ENCODE peak calls at places on chromosomes 12 and 14, in four cellular contexts. C is Panc1, U is AG04449, P is hepatocyte. B is an unnamed sample.
A peak's percentile ranks its signal among the peaks of the same experiment; 100 is the strongest.

GRCh38 chr14:50156111-50156510 is 39.7 kb upstream of the VCPKMT start:
- DNase-seq in C (no peak), U (no peak), P (no peak), B (no peak)

GRCh38 chr12:74722709-74723108 is 185.1 kb downstream of the ATXN7L3B start:
- DNase-seq in C (no peak), U (no peak), P (no peak), B (no peak)

GRCh38 chr12:132423251-132424117 is 66.5 kb upstream of the FBRSL1 start:
- DNase-seq in C (no peak), U (no peak), P (no peak), B (no peak)

GRCh38 chr12:67239061-67239460 is 30.1 kb upstream of the CAND1 start:
- DNase-seq in C (no peak), U (no peak), P (no peak), B (peak; percentile 6)

GRCh38 chr12:6262635-6263034 is 47.8 kb upstream of the PLEKHG6 start:
- DNase-seq in C (no peak), U (no peak), P (no peak), B (no peak)

GRCh38 chr12:88896958-88897357 is 316.7 kb upstream of the KITLG start:
- DNase-seq in C (no peak), U (no peak), P (no peak), B (peak; percentile 67)

GRCh38 chr12:101925352-101925751 is 48.0 kb downstream of the DRAM1 start:
- DNase-seq in C (no peak), U (peak; percentile 99), P (peak; percentile 60), B (peak; percentile 99)

GRCh38 chr14:106844608-106845285 is 1318.4 kb downstream of the TMEM121 start:
- DNase-seq in C (no peak), U (no peak), P (no peak), B (peak; percentile 18)

GRCh38 chr12:52029686-52030085 is 21.6 kb upstream of the NR4A1 start:
- DNase-seq in C (no peak), U (no peak), P (peak; percentile 67), B (peak; percentile 39)

GRCh38 chr12:45010051-45010450 is 40.8 kb downstream of the DBX2 start:
- DNase-seq in C (no peak), U (no peak), P (no peak), B (peak; percentile 88)

GRCh38 chr12:127539499-127539898 is 727.5 kb upstream of the TMEM132C start:
- DNase-seq in C (no peak), U (no peak), P (no peak), B (no peak)

GRCh38 chr14:92539419-92539818 is 25.8 kb downstream of the RIN3 start:
- DNase-seq in C (no peak), U (no peak), P (no peak), B (no peak)

GRCh38 chr14:73221945-73222344 is 15.4 kb upstream of the PAPLN start:
- DNase-seq in C (no peak), U (no peak), P (no peak), B (peak; percentile 37)

GRCh38 chr12:101557092-101557491 is 37.7 kb upstream of the MYBPC1 start:
- DNase-seq in C (no peak), U (no peak), P (no peak), B (no peak)

GRCh38 chr14:93725993-93726392 is 62.3 kb downstream of the PRIMA1 start:
- DNase-seq in C (no peak), U (no peak), P (no peak), B (no peak)

GRCh38 chr12:38823314-38823713 is 82.1 kb downstream of the CPNE8 start:
- DNase-seq in C (no peak), U (no peak), P (no peak), B (no peak)

GRCh38 chr14:24261256-24261968 is 1.6 kb downstream of the TGM1 start:
- DNase-seq in C (no peak), U (no peak), P (no peak), B (no peak)

GRCh38 chr12:89348894-89349669 is 3.2 kb downstream of the DUSP6 start:
- DNase-seq in C (no peak), U (no peak), P (no peak), B (no peak)

GRCh38 chr12:70994217-70994788 is 73.8 kb upstream of the PTPRR start:
- DNase-seq in C (no peak), U (peak; percentile 95), P (no peak), B (peak; percentile 98)

GRCh38 chr12:47882796-47883546 is 21.8 kb downstream of the VDR start:
- DNase-seq in C (no peak), U (no peak), P (no peak), B (no peak)

GRCh38 chr12:50220357-50221061 is 53.3 kb upstream of the CERS5 start:
- DNase-seq in C (no peak), U (no peak), P (peak; percentile 59), B (peak; percentile 82)

GRCh38 chr12:50217202-50217601 is 50.0 kb upstream of the CERS5 start:
- DNase-seq in C (no peak), U (no peak), P (no peak), B (no peak)

GRCh38 chr12:50218386-50218785 is 51.2 kb upstream of the CERS5 start:
- DNase-seq in C (peak; percentile 81), U (no peak), P (no peak), B (peak; percentile 51)

GRCh38 chr12:50221228-50222008 is 54.2 kb upstream of the CERS5 start:
- DNase-seq in C (no peak), U (no peak), P (peak; percentile 77), B (peak; percentile 96)

DNA sequence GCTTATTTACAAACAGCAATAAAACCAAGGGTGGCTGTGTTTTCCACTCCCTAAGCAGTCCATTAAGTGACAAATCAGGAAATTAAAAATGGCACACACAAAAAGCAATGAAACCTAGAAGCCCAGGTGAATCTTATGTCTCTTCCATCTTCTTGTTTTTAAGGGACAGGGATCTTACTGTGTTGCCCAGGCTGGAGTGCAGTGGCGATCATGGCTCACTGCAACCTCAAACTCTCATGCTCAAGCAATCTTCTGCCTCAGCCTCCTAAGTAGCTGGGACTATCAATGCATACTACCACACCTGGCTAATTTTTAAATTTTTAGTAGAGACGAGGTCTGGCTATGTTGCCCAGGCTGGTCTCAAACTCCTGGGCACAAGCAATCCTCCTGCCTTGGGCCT is 52.4 kb upstream of the CERS5 start:
- DNase-seq in C (no peak), U (no peak), P (no peak), B (no peak)
- H3K4me3 ChIP-seq in C (peak overlapping the region; percentile 66), U (peak overlapping the region; percentile 96), P (no peak overlapping the region), B (peak overlapping the region; percentile 100)

GRCh38 chr12:115351513-115352077 is 667.6 kb upstream of the TBX3 start:
- DNase-seq in C (no peak), U (no peak), P (no peak), B (peak; percentile 81)

GRCh38 chr12:115355301-115355700 is 671.3 kb upstream of the TBX3 start:
- DNase-seq in C (no peak), U (no peak), P (no peak), B (peak; percentile 25)

GRCh38 chr12:115354476-115354890 is 670.5 kb upstream of the TBX3 start:
- DNase-seq in C (no peak), U (no peak), P (no peak), B (no peak)

GRCh38 chr12:115353467-115353866 is 669.5 kb upstream of the TBX3 start:
- DNase-seq in C (no peak), U (no peak), P (no peak), B (no peak)

DNA sequence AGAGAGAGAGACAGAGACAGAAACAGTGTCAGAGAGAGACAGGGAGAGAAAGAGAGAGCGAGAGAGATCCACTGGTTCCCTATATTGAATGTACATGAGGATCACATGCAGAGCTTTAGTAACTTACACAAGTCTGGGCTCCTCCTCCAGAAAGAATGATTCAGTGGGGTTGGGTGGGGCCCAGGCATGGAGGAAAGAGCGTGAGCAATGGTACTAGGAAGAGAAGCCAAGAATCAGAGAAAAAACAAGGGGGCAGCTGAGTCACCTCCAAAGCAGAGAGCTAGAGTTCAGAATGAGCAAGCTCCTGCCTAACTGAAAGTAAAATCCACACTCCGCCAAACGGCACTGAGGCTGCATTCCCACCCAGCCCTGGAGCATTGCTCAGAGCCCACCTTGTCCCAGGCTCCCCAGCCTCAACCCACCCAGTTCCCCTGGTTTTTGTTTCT is 670.1 kb upstream of the TBX3 start:
- DNase-seq in C (no peak), U (peak; percentile 88), P (peak; percentile 84), B (peak; percentile 98)
- H3K4me3 ChIP-seq in C (peak overlapping the region; percentile 26), U (peak overlapping the region; percentile 61), P (no peak overlapping the region), B (peak overlapping the region; percentile 21)

GRCh38 chr14:97703006-97703760 is 906.0 kb downstream of the VRK1 start:
- DNase-seq in C (no peak), U (no peak), P (no peak), B (no peak)
- H3K4me3 ChIP-seq in C (no peak overlapping the region), U (no peak overlapping the region), P (no peak overlapping the region), B (no peak overlapping the region)

DNA sequence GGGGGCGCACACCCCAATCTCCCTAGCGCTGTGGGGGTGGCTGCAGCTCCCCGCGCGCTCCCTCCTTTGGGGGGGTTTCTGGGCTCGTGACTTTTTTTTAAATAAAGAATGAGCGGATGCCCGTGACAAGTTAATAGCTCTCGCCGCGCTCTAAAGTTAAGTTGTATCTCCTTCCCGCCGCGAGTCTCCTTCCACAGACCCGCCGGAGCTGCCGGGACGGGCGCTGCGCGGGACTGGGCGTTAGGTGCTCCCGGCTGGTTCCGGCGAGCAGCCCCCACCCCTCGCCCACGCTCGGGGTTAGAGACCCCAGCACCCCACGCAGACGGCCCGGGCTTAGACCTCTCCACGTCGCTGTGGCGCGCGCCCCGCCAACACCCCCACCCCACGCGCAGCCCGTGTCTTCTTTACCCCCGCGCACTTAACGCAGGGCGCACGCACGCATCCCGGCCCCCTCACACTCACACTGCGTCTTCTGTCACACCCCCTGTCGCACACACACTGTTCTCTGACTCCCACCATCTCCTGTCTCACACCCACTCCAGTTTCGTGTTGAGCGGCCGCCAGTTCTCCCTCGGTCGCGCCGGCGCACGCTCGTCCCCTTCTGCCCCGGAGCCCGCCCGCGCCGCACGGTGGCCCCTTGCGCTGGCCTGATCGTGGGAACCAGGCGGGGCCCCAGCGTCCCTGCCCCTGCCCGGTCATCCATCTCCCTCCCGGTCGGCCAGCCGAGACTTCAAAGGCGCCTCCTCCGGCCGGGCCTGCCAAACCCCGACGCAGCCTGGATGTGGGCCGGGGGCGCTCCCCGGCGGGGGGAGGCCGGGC is 82.4 kb upstream of the HMGA2 start:
- DNase-seq in C (no peak), U (no peak), P (peak; percentile 59), B (peak; percentile 49)
- H3K4me3 ChIP-seq in C (peak overlapping the region; percentile 75), U (peak overlapping the region; percentile 64), P (peak overlapping the region; percentile 86), B (peak overlapping the region; percentile 69)

GRCh38 chr14:54773171-54774006 is 129.2 kb downstream of the GCH1 start:
- DNase-seq in C (peak; percentile 94), U (peak; percentile 99), P (peak; percentile 95), B (peak; percentile 100)
- H3K4me3 ChIP-seq in C (no peak overlapping the region), U (peak overlapping the region; percentile 19), P (no peak overlapping the region), B (peak overlapping the region; percentile 9)

DNA sequence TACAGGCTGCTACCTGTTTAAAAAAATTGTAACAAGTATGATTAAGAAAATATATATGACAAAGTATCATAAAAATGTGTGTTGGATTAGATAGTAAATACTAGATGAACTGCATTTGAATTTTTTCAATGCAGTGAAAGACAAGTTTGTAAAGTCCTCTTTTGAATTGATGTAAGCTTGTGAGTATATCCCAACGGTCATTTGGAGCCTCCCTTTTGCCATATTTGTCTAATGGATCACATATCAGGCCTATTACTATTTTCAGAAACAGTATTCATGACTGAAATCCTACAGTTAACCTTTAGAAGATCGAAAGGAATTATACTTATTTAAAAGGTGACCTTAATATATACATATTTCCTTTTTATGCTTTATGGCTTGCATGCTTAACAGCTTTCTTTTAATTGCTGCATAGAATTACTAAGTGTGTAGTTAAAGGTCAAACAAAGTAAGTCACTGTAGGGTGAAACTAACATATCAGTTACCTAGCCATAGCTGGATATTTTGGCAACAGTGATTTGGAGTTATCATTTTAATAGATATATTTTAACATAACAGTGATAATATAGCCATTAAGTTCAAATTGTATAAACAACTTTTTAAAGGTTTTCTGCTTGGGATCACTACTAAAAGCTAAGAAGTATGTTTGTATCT is 53.6 kb downstream of the USP15 start:
- DNase-seq in C (no peak), U (no peak), P (no peak), B (no peak)
- H3K4me3 ChIP-seq in C (no peak overlapping the region), U (no peak overlapping the region), P (no peak overlapping the region), B (no peak overlapping the region)

B was measured in fibroblast of mammary gland.